ENCODE peak calls at places on chromosome 1, in seven cellular contexts. X, G, E, J, N, R and K are unnamed samples.

GRCh38 chr1:198809247-198809646 is 170.4 kb downstream of the PTPRC start:
- DNase-seq in X (no peak), G (no peak), E (no peak), J (no peak), N (no peak), R (no peak), K (no peak)

GRCh38 chr1:39333296-39333695 is 128.8 kb downstream of the MACF1 start:
- DNase-seq in X (no peak), G (no peak), E (no peak), J (no peak), N (no peak), R (no peak), K (no peak)

GRCh38 chr1:180225403-180225802 is 4.7 kb upstream of the LHX4 start:
- DNase-seq in X (no peak), G (no peak), E (no peak), J (no peak), N (no peak), R (no peak), K (no peak)

GRCh38 chr1:9595968-9596340 is 7.2 kb downstream of the TMEM201 start:
- DNase-seq in X (no peak), G (no peak), E (no peak), J (no peak), N (no peak), R (no peak), K (no peak)

GRCh38 chr1:27102707-27103468 is 52.0 kb downstream of the SLC9A1 start:
- DNase-seq in X (peak), G (peak), E (peak), J (peak), N (peak), R (peak), K (no peak)

GRCh38 chr1:52551476-52552235 is 1.2 kb downstream of the TUT4 start:
- DNase-seq in X (no peak), G (peak), E (no peak), J (peak), N (no peak), R (peak), K (peak)

GRCh38 chr1:30706528-30706927 is 16.9 kb downstream of the MATN1 start:
- DNase-seq in X (no peak), G (peak), E (no peak), J (no peak), N (no peak), R (no peak), K (no peak)

GRCh38 chr1:73604739-73605138 is 593.2 kb downstream of the LRRIQ3 start:
- DNase-seq in X (no peak), G (peak), E (no peak), J (no peak), N (no peak), R (peak), K (no peak)

GRCh38 chr1:178954937-178955336 is 70.8 kb upstream of the FAM20B start:
- DNase-seq in X (no peak), G (no peak), E (no peak), J (no peak), N (no peak), R (no peak), K (no peak)

GRCh38 chr1:61434276-61434675 is 290.7 kb downstream of the TM2D1 start:
- DNase-seq in X (no peak), G (peak), E (no peak), J (no peak), N (no peak), R (peak), K (no peak)

GRCh38 chr1:168918860-168919741 is 187.4 kb upstream of the ATP1B1 start:
- DNase-seq in X (no peak), G (peak), E (no peak), J (no peak), N (peak), R (peak), K (no peak)

GRCh38 chr1:53580739-53581475 is 121.7 kb downstream of the DMRTB1 start:
- DNase-seq in X (no peak), G (no peak), E (no peak), J (no peak), N (no peak), R (no peak), K (no peak)

GRCh38 chr1:49346767-49347349 is 570.2 kb upstream of the BEND5 start:
- DNase-seq in X (no peak), G (no peak), E (no peak), J (no peak), N (peak), R (peak), K (no peak)

GRCh38 chr1:231781887-231782286 is 155.3 kb downstream of the DISC1 start:
- DNase-seq in X (no peak), G (no peak), E (no peak), J (no peak), N (no peak), R (peak), K (no peak)

GRCh38 chr1:53579221-53580008 is 120.2 kb downstream of the DMRTB1 start:
- DNase-seq in X (no peak), G (no peak), E (no peak), J (no peak), N (no peak), R (no peak), K (no peak)

GRCh38 chr1:116178837-116179236 is 67.6 kb downstream of the MAB21L3 start:
- DNase-seq in X (no peak), G (no peak), E (peak), J (no peak), N (no peak), R (no peak), K (no peak)

GRCh38 chr1:3785458-3786157 is 10.7 kb downstream of the LRRC47 start:
- DNase-seq in X (no peak), G (peak), E (no peak), J (no peak), N (no peak), R (no peak), K (no peak)

GRCh38 chr1:51897699-51898031 is 19.1 kb upstream of the NRDC start:
- DNase-seq in X (no peak), G (peak), E (no peak), J (no peak), N (peak), R (peak), K (no peak)

GRCh38 chr1:54131419-54131818 is 21.4 kb downstream of the CDCP2 start:
- DNase-seq in X (no peak), G (no peak), E (no peak), J (no peak), N (no peak), R (no peak), K (no peak)

GRCh38 chr1:154501423-154502065 is 475 bp upstream of the TDRD10 start:
- DNase-seq in X (no peak), G (peak), E (no peak), J (no peak), N (no peak), R (no peak), K (no peak)